ENCODE peak calls at places on chromosomes 6 and 20, in five cellular contexts. P, M, N, V and B are unnamed samples.

GRCh38 chr6:106556368-106556960 is 72.8 kb downstream of the RTN4IP1 start:
- DNase-seq in P (peak; percentile 72), M (no peak), N (no peak), V (no peak), B (no peak)

GRCh38 chr20:64036346-64037198 is 590 bp downstream of the C20orf204 start:
- DNase-seq in P (no peak), M (no peak), N (no peak), V (no peak), B (no peak)

GRCh38 chr6:147390909-147391536 is 117.5 kb upstream of the SAMD5 start:
- DNase-seq in P (peak; percentile 51), M (no peak), N (peak; percentile 7), V (no peak), B (no peak)

GRCh38 chr20:1947535-1947846 is 46.4 kb downstream of the PDYN start:
- DNase-seq in P (no peak), M (no peak), N (no peak), V (no peak), B (no peak)

GRCh38 chr6:158786645-158787304 is 32.4 kb downstream of the EZR start:
- DNase-seq in P (no peak), M (no peak), N (peak; percentile 56), V (no peak), B (no peak)

GRCh38 chr20:20594171-20594530 is 118.3 kb downstream of the RALGAPA2 start:
- DNase-seq in P (peak; percentile 49), M (no peak), N (peak; percentile 24), V (no peak), B (no peak)

GRCh38 chr20:62088258-62089127 is 22.8 kb upstream of the TAF4 start:
- DNase-seq in P (peak; percentile 66), M (peak; percentile 62), N (no peak), V (no peak), B (peak; percentile 40)

GRCh38 chr6:43120938-43121913 is 45.1 kb downstream of the PTK7 start:
- DNase-seq in P (peak; percentile 7), M (peak; percentile 67), N (no peak), V (peak; percentile 59), B (peak; percentile 50)

GRCh38 chr6:15331143-15331542 is 85.3 kb downstream of the JARID2 start:
- DNase-seq in P (no peak), M (no peak), N (no peak), V (no peak), B (no peak)